ENCODE peak calls at places on chromosomes 12 and 14, in four cellular contexts. One of them, this sample, is unnamed.
A peak's percentile ranks its signal among the peaks of the same experiment; 100 is the strongest.

GRCh38 chr12:110906985-110907384 is 13.4 kb downstream of the MYL2 start:
- DNase-seq in upper lobe of left lung: no peak
- DNase-seq in testis: no peak
- DNase-seq in A549: peak; percentile 33
- DNase-seq in this sample: no peak

GRCh38 chr12:93002278-93003054 is 73.4 kb upstream of the EEA1 start:
- DNase-seq in upper lobe of left lung: no peak
- DNase-seq in testis: peak; percentile 49
- DNase-seq in A549: no peak
- DNase-seq in this sample: no peak

GRCh38 chr12:53736602-53737493 is 9.6 kb upstream of the CALCOCO1 start:
- DNase-seq in testis: no peak
- DNase-seq in upper lobe of left lung: no peak
- DNase-seq in A549: no peak
- DNase-seq in this sample: no peak

GRCh38 chr14:59305231-59305630 is 116.8 kb downstream of the DAAM1 start:
- DNase-seq in A549: no peak
- DNase-seq in testis: no peak
- DNase-seq in upper lobe of left lung: no peak
- DNase-seq in this sample: no peak

GRCh38 chr14:58864751-58865519 is 227.2 kb downstream of the DACT1 start:
- DNase-seq in testis: no peak
- DNase-seq in upper lobe of left lung: no peak
- DNase-seq in A549: no peak
- DNase-seq in this sample: no peak

GRCh38 chr12:106080111-106080732 is 58.5 kb downstream of the NUAK1 start:
- DNase-seq in upper lobe of left lung: no peak
- DNase-seq in A549: no peak
- DNase-seq in testis: peak; percentile 38
- DNase-seq in this sample: no peak

GRCh38 chr12:39620664-39621658 is 1.4 kb upstream of the ABCD2 start:
- DNase-seq in A549: no peak
- DNase-seq in testis: no peak
- DNase-seq in upper lobe of left lung: no peak
- DNase-seq in this sample: no peak

GRCh38 chr14:54300881-54301280 is 95.9 kb upstream of the CDKN3 start:
- DNase-seq in testis: no peak
- DNase-seq in upper lobe of left lung: peak; percentile 36
- DNase-seq in A549: no peak
- DNase-seq in this sample: no peak

DNA sequence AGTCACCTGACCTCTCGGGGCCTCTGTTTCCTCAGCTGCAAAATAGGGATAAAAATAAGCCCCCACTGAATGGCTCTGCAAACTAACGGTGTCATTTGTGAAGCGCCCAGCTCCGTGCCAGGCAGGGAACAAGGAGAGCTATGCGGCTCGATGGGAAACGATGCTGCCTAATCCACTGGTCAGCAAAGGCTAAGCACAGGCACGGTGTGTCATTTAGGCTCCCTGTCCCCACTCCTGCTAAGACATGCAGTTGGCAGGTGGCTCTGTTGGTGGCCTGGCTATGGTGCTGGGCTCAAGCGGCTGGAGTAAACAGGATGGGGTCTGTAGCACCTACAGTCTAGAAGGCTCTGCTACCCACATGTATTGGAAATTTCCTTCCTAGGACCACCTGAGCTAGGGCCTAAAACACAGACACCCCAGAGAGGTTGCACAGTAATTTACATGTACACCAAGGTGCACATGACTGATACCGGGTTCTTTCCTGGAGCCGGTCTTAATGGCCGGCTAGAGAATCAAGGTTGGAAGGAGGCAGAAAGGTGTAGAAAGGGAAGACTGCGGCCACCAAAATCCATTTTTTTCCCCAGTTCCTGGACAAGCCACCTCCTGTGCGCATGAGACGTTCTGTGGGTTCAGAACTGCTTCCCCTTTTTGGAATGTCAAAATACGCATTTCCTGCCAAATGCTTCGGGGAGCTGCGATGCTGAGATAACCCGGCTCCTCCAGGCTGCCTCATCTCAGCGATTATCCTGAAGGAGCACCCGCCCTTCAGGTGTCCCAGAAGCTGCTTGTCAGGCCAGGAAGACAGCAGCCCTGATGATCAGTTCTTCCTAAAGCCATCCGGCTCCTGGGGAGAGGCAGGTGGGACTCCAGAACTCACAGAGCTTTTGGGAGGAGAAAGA is 1.0 kb downstream of the CACNA2D4 start:
- DNase-seq in A549: no peak
- DNase-seq in testis: peak; percentile 38
- DNase-seq in upper lobe of left lung: peak; percentile 56
- DNase-seq in this sample: no peak
- H3K27ac ChIP-seq in A549: no peak overlapping the region
- H3K27ac ChIP-seq in testis: peak overlapping the region; percentile 25
- H3K27ac ChIP-seq in upper lobe of left lung: peak overlapping the region; percentile 78
- H3K27ac ChIP-seq in this sample: peak overlapping the region; percentile 76

DNA sequence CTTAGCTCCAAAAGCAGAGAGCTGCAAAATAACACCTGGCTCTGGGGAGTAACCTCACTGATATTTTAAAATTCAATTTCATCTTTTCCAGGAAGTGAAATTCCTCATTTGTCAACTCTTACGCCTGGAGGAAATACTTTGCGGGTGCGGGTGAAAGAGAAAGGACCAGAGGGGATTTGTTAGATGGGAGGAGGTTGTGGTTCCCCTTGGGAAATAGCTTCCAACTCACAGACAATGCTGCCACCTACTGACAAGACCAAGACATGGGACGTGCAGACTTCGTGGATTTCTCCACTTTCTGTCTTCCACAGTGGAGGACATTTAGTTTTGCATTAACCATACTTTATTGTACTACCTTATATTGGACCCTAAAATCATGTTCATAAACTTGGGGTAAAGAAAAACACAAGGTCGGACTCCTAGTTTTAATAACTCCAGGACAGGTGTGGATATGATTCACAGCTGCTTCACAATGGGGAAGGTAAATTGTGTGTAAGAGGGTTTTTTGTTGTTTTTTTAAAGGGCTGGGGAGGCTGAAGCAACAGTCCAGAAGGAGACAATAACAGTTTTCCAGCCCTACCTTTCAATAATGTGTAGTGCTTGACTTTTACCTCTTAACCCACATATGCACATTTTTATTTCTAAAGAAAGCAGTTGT is 10.8 kb downstream of the FBXL14 start:
- DNase-seq in upper lobe of left lung: peak; percentile 67
- DNase-seq in A549: peak; percentile 87
- DNase-seq in testis: peak; percentile 78
- DNase-seq in this sample: no peak
- H3K4me3 ChIP-seq in upper lobe of left lung: peak overlapping the region; percentile 32
- H3K4me3 ChIP-seq in A549: no peak overlapping the region
- H3K4me3 ChIP-seq in testis: no peak overlapping the region
- H3K4me3 ChIP-seq in this sample: peak overlapping the region; percentile 29

DNA sequence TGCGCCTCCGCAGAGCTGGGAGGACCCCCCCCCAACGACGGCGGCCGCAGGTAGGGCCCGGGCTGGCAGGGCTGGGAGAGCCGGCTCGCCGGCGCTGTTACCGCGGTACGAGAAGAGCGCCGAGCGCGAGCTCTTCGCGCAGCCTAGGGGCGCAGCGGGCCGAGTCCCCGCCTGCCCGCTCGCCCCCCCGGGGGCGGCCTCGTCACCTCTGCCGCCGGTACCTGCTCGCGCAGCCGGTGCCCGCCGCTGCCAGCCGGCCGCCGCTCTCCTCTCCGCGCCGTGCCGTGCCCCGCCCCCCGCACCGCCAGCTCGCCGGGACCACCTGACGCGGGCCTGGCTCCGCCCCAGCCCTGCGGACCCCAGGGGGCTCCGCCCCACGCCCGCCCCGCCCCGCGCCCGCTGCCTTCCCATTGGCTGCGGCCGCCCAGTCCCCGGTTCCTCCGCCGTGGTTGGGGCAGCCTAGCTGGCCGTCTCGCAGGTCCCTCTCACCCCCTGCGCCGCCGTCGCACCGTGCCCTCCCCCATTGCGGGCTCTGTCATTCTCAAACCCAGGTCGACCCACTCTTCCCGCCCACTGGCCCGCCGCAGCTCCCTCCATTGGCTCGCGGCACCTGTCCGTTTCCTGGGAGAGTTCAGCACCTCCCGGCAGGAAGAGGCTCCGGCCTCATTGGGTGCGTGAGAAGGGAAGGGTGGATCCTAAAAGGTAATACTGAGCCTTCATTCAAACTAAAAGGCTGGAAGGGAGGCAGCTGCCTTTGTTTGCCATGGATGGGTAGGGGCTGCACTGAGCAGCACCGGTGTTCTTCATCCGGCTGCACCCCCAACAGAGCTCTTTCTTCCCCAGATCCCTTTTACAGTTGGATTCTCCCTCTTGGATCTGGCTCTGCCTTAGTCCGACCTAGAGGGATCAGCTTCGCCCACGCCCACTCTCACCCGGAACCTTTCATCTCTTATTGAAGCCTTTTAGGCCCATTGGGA is at the start of gene MAP3K9:
- DNase-seq in upper lobe of left lung: peak; percentile 96
- DNase-seq in A549: peak; percentile 97
- DNase-seq in testis: peak; percentile 96
- DNase-seq in this sample: peak; percentile 59
- TF ChIP-seq POLR2A in upper lobe of left lung: peak; percentile 68
- TF ChIP-seq POLR2A in A549: peak; percentile 57
- TF ChIP-seq POLR2A in testis: no peak
- TF ChIP-seq POLR2A in this sample: peak; percentile 72

DNA sequence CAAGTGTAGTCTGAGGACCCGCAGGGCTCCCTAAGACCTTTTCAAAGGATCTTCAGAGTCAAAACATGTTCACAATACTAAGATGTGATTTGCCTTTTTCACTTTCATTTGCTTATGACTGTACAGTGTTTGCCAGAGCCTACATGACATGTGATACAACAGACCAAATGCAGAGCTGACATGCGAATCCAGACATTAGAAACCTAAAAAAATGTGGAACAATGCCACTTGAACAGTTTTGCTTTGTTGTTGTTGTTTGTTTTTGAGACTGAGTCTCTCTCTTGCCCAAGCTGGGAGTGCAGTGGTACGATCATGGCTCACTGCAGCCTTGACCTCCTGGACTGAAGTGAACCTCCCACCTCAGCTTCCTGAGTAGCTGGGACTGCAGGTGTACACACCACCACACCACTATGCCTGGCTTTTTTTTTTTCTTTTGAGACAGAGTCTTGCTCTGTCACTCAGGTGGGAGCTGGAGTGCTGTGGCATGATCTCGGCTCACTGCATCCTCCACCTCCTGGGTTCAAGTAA is 5.3 kb upstream of the RAB35 start:
- DNase-seq in upper lobe of left lung: no peak
- DNase-seq in testis: no peak
- DNase-seq in A549: no peak
- DNase-seq in this sample: no peak
- H3K27ac ChIP-seq in upper lobe of left lung: no peak overlapping the region
- H3K27ac ChIP-seq in testis: no peak overlapping the region
- H3K27ac ChIP-seq in A549: peak overlapping the region; percentile 95
- H3K27ac ChIP-seq in this sample: no peak overlapping the region

GRCh38 chr12:132600048-132601032 is 10.0 kb downstream of the LRCOL1 start:
- DNase-seq in A549: peak; percentile 78
- DNase-seq in upper lobe of left lung: peak; percentile 67
- DNase-seq in testis: peak; percentile 79
- DNase-seq in this sample: no peak
- H3K4me3 ChIP-seq in A549: peak overlapping the region; percentile 36
- H3K4me3 ChIP-seq in upper lobe of left lung: peak overlapping the region; percentile 48
- H3K4me3 ChIP-seq in testis: peak overlapping the region; percentile 25
- H3K4me3 ChIP-seq in this sample: peak overlapping the region; percentile 15

GRCh38 chr14:22896351-22896750 is 13.3 kb downstream of the REM2 start:
- DNase-seq in testis: no peak
- DNase-seq in A549: no peak
- DNase-seq in upper lobe of left lung: no peak
- DNase-seq in this sample: no peak

GRCh38 chr14:22895402-22895801 is 12.4 kb downstream of the REM2 start:
- DNase-seq in A549: no peak
- DNase-seq in testis: no peak
- DNase-seq in upper lobe of left lung: no peak
- DNase-seq in this sample: no peak

GRCh38 chr14:22896760-22897159 is 13.7 kb downstream of the REM2 start:
- DNase-seq in testis: no peak
- DNase-seq in A549: no peak
- DNase-seq in upper lobe of left lung: no peak
- DNase-seq in this sample: no peak

GRCh38 chr14:22898302-22898894 is 15.4 kb downstream of the REM2 start:
- DNase-seq in testis: no peak
- DNase-seq in upper lobe of left lung: no peak
- DNase-seq in A549: peak; percentile 24
- DNase-seq in this sample: no peak

DNA sequence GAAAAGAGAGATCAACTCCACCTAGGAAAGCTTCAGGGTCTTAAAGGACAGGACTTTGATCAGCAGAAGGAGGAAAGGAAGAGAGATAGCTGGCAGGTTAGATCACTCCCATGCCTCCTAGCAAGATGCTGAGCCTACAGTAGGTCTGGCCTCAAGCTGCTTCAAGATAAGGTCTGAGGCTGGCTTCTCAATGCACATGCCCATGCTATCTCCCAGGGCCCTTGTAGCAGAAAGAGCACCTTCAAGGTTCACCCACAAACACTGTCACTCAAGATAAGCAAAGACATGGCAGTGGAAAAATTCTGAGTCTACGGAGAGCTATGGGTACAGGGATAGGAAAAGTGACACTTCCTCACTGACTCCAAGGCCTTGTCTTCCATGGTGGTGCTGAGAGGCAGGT is 14.3 kb downstream of the REM2 start:
- DNase-seq in testis: no peak
- DNase-seq in A549: no peak
- DNase-seq in upper lobe of left lung: no peak
- DNase-seq in this sample: no peak
- TF ChIP-seq POLR2A in testis: no peak
- TF ChIP-seq POLR2A in A549: no peak
- TF ChIP-seq POLR2A in upper lobe of left lung: no peak
- TF ChIP-seq POLR2A in this sample: no peak

GRCh38 chr12:45286621-45287020 is 70.7 kb downstream of the ANO6 start:
- DNase-seq in testis: no peak
- DNase-seq in upper lobe of left lung: no peak
- DNase-seq in A549: no peak
- DNase-seq in this sample: no peak

GRCh38 chr12:45289245-45290217 is 73.6 kb downstream of the ANO6 start:
- DNase-seq in testis: no peak
- DNase-seq in upper lobe of left lung: no peak
- DNase-seq in A549: no peak
- DNase-seq in this sample: no peak

GRCh38 chr12:45292486-45293195 is 76.7 kb downstream of the ANO6 start:
- DNase-seq in upper lobe of left lung: no peak
- DNase-seq in testis: peak; percentile 48
- DNase-seq in A549: no peak
- DNase-seq in this sample: no peak

GRCh38 chr12:45291518-45291917 is 75.6 kb downstream of the ANO6 start:
- DNase-seq in upper lobe of left lung: no peak
- DNase-seq in testis: no peak
- DNase-seq in A549: no peak
- DNase-seq in this sample: no peak

DNA sequence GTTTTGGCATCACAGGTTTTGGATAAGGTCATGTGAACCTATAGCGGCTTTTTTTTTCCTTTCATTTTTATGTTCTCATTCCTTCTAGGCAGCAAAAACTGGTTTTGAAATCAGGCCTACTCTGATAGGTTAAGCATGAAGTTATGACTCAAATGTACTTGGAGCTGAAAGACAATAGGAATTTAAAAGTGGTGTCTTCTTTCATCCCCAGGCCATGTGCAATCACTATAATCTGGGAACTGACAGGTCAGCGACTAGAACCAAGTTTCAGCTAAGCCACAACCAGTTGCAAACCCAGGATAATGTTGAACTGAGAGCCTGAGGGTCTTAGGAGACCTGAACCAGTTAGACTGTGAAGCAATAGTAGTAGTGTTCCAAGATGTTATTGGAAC is 74.3 kb downstream of the ANO6 start:
- DNase-seq in A549: peak; percentile 38
- DNase-seq in upper lobe of left lung: no peak
- DNase-seq in testis: no peak
- DNase-seq in this sample: no peak
- H3K27ac ChIP-seq in A549: no peak overlapping the region
- H3K27ac ChIP-seq in upper lobe of left lung: no peak overlapping the region
- H3K27ac ChIP-seq in testis: no peak overlapping the region
- H3K27ac ChIP-seq in this sample: no peak overlapping the region

GRCh38 chr14:51677276-51677675 is 25.6 kb downstream of the FRMD6 start:
- DNase-seq in testis: no peak
- DNase-seq in A549: no peak
- DNase-seq in upper lobe of left lung: no peak
- DNase-seq in this sample: no peak
- H3K4me3 ChIP-seq in testis: no peak overlapping the region
- H3K4me3 ChIP-seq in A549: no peak overlapping the region
- H3K4me3 ChIP-seq in upper lobe of left lung: no peak overlapping the region
- H3K4me3 ChIP-seq in this sample: no peak overlapping the region